ENCODE peak calls at places on chromosomes 13 and 19, in four cellular contexts. One of them, this sample, is unnamed.

GRCh38 chr19:37813340-37813739 is 34.0 kb upstream of the ZNF573 start:
- DNase-seq in fibroblast of lung: no peak
- DNase-seq in NCI-H146: no peak
- DNase-seq in anterior cingulate cortex: no peak
- DNase-seq in this sample: no peak

GRCh38 chr19:46065486-46065885 is 24.7 kb upstream of the IGFL4 start:
- DNase-seq in fibroblast of lung: peak
- DNase-seq in NCI-H146: no peak
- DNase-seq in anterior cingulate cortex: no peak
- DNase-seq in this sample: no peak

GRCh38 chr13:51222510-51223283 is 499 bp downstream of the FAM124A start:
- DNase-seq in fibroblast of lung: no peak
- DNase-seq in NCI-H146: no peak
- DNase-seq in anterior cingulate cortex: no peak
- DNase-seq in this sample: no peak

GRCh38 chr19:8641908-8642547 is 11.6 kb downstream of the NFILZ start:
- DNase-seq in fibroblast of lung: peak
- DNase-seq in NCI-H146: no peak
- DNase-seq in anterior cingulate cortex: no peak
- DNase-seq in this sample: peak

GRCh38 chr19:31378404-31378803 is 29.2 kb upstream of the TSHZ3 start:
- DNase-seq in fibroblast of lung: peak
- DNase-seq in NCI-H146: no peak
- DNase-seq in anterior cingulate cortex: no peak
- DNase-seq in this sample: no peak

GRCh38 chr19:48152552-48152951 is 17.6 kb downstream of the LIG1 start:
- DNase-seq in fibroblast of lung: peak
- DNase-seq in NCI-H146: peak
- DNase-seq in anterior cingulate cortex: peak
- DNase-seq in this sample: peak

GRCh38 chr13:66513728-66514127 is 716.4 kb downstream of the PCDH9 start:
- DNase-seq in fibroblast of lung: peak
- DNase-seq in NCI-H146: no peak
- DNase-seq in anterior cingulate cortex: no peak
- DNase-seq in this sample: no peak

GRCh38 chr19:32022044-32022945 is 323.1 kb upstream of the ZNF507 start:
- DNase-seq in fibroblast of lung: peak
- DNase-seq in NCI-H146: no peak
- DNase-seq in anterior cingulate cortex: no peak
- DNase-seq in this sample: no peak

GRCh38 chr13:21203132-21203531 is 26.7 kb downstream of the MRPL57 start:
- DNase-seq in fibroblast of lung: peak
- DNase-seq in NCI-H146: no peak
- DNase-seq in anterior cingulate cortex: no peak
- DNase-seq in this sample: no peak

GRCh38 chr13:101417043-101417406 is 717 bp upstream of the NALCN start:
- DNase-seq in fibroblast of lung: peak
- DNase-seq in NCI-H146: peak
- DNase-seq in anterior cingulate cortex: no peak
- DNase-seq in this sample: no peak

GRCh38 chr19:1884719-1885334 is 469 bp downstream of the ABHD17A start:
- DNase-seq in fibroblast of lung: no peak
- DNase-seq in NCI-H146: no peak
- DNase-seq in anterior cingulate cortex: no peak
- DNase-seq in this sample: no peak

GRCh38 chr19:620166-620862 is 13.0 kb downstream of the POLRMT start:
- DNase-seq in fibroblast of lung: no peak
- DNase-seq in NCI-H146: no peak
- DNase-seq in anterior cingulate cortex: no peak
- DNase-seq in this sample: no peak

GRCh38 chr13:62387642-62388041 is 972.0 kb upstream of the PCDH20 start:
- DNase-seq in fibroblast of lung: peak
- DNase-seq in NCI-H146: peak
- DNase-seq in anterior cingulate cortex: no peak
- DNase-seq in this sample: no peak

GRCh38 chr13:41905600-41906254 is 55.2 kb downstream of the VWA8 start:
- DNase-seq in fibroblast of lung: peak
- DNase-seq in NCI-H146: peak
- DNase-seq in anterior cingulate cortex: no peak
- DNase-seq in this sample: no peak

GRCh38 chr19:2478756-2479555 is 3.0 kb downstream of the GADD45B start:
- DNase-seq in fibroblast of lung: peak
- DNase-seq in NCI-H146: no peak
- DNase-seq in anterior cingulate cortex: peak
- DNase-seq in this sample: peak

GRCh38 chr13:112709825-112710783 is 20.3 kb downstream of the ATP11A start:
- DNase-seq in fibroblast of lung: no peak
- DNase-seq in NCI-H146: no peak
- DNase-seq in anterior cingulate cortex: no peak
- DNase-seq in this sample: no peak

GRCh38 chr13:81577601-81578000 is 1236.7 kb upstream of the SPRY2 start:
- DNase-seq in fibroblast of lung: no peak
- DNase-seq in NCI-H146: no peak
- DNase-seq in anterior cingulate cortex: no peak
- DNase-seq in this sample: no peak

GRCh38 chr13:28120317-28120716 is 18.0 kb upstream of the PAN3 start:
- DNase-seq in fibroblast of lung: no peak
- DNase-seq in NCI-H146: no peak
- DNase-seq in anterior cingulate cortex: no peak
- DNase-seq in this sample: no peak

GRCh38 chr13:21976159-21976558 is 305.3 kb downstream of the FGF9 start:
- DNase-seq in fibroblast of lung: no peak
- DNase-seq in NCI-H146: no peak
- DNase-seq in anterior cingulate cortex: no peak
- DNase-seq in this sample: no peak

GRCh38 chr19:33775731-33776487 is 20.8 kb upstream of the KCTD15 start:
- DNase-seq in fibroblast of lung: no peak
- DNase-seq in NCI-H146: no peak
- DNase-seq in anterior cingulate cortex: no peak
- DNase-seq in this sample: no peak

GRCh38 chr19:56958428-56958827 is 117.9 kb upstream of the PEG3 start:
- DNase-seq in fibroblast of lung: no peak
- DNase-seq in NCI-H146: no peak
- DNase-seq in anterior cingulate cortex: no peak
- DNase-seq in this sample: no peak

GRCh38 chr19:23509686-23510450 is 114.6 kb upstream of the ZNF91 start:
- DNase-seq in fibroblast of lung: no peak
- DNase-seq in NCI-H146: no peak
- DNase-seq in anterior cingulate cortex: no peak
- DNase-seq in this sample: no peak

GRCh38 chr19:1241417-1242095 is at the start of gene ATP5F1D:
- DNase-seq in fibroblast of lung: peak
- DNase-seq in NCI-H146: peak
- DNase-seq in anterior cingulate cortex: peak
- DNase-seq in this sample: peak

GRCh38 chr13:75365724-75366173 is 116.2 kb downstream of the TBC1D4 start:
- DNase-seq in fibroblast of lung: peak
- DNase-seq in NCI-H146: no peak
- DNase-seq in anterior cingulate cortex: no peak
- DNase-seq in this sample: peak

GRCh38 chr13:83865161-83866137 is 16.8 kb downstream of the SLITRK1 start:
- DNase-seq in fibroblast of lung: no peak
- DNase-seq in NCI-H146: no peak
- DNase-seq in anterior cingulate cortex: no peak
- DNase-seq in this sample: no peak

GRCh38 chr13:98871727-98872126 is 106.1 kb downstream of the DOCK9 start:
- DNase-seq in fibroblast of lung: no peak
- DNase-seq in NCI-H146: no peak
- DNase-seq in anterior cingulate cortex: no peak
- DNase-seq in this sample: no peak

GRCh38 chr13:94598281-94598680 is 2.3 kb upstream of the TGDS start:
- DNase-seq in fibroblast of lung: no peak
- DNase-seq in NCI-H146: no peak
- DNase-seq in anterior cingulate cortex: no peak
- DNase-seq in this sample: no peak